ENCODE peak calls at places on chromosome 1, in eight cellular contexts. One of them, this sample, is unnamed.

GRCh38 chr1:64654519-64655341 is 90.1 kb upstream of the RAVER2 start:
- DNase-seq in endothelial cell: no peak
- DNase-seq in ovary: no peak
- DNase-seq in MM.1S: no peak
- DNase-seq in glutamatergic neuron: no peak
- DNase-seq in GM23338: no peak
- DNase-seq in tibial artery: no peak
- DNase-seq in astrocyte: peak; percentile 16
- DNase-seq in this sample: no peak

GRCh38 chr1:201648066-201648910 is 109.4 kb downstream of the NAV1 start:
- DNase-seq in MM.1S: no peak
- DNase-seq in astrocyte: peak; percentile 55
- DNase-seq in tibial artery: peak; percentile 70
- DNase-seq in GM23338: peak; percentile 72
- DNase-seq in endothelial cell: peak; percentile 57
- DNase-seq in glutamatergic neuron: peak; percentile 80
- DNase-seq in ovary: peak; percentile 59
- DNase-seq in this sample: peak; percentile 47

GRCh38 chr1:19643113-19643512 is 998 bp upstream of the NBL1 start:
- DNase-seq in ovary: no peak
- DNase-seq in tibial artery: peak; percentile 79
- DNase-seq in GM23338: no peak
- DNase-seq in MM.1S: no peak
- DNase-seq in endothelial cell: no peak
- DNase-seq in astrocyte: no peak
- DNase-seq in glutamatergic neuron: no peak
- DNase-seq in this sample: no peak

GRCh38 chr1:45488978-45489377 is 2.0 kb downstream of the TESK2 start:
- DNase-seq in tibial artery: no peak
- DNase-seq in ovary: no peak
- DNase-seq in endothelial cell: no peak
- DNase-seq in GM23338: peak; percentile 17
- DNase-seq in MM.1S: no peak
- DNase-seq in glutamatergic neuron: no peak
- DNase-seq in astrocyte: no peak
- DNase-seq in this sample: no peak

GRCh38 chr1:89928506-89928905 is 66.4 kb upstream of the ZNF326 start:
- DNase-seq in GM23338: no peak
- DNase-seq in tibial artery: no peak
- DNase-seq in MM.1S: no peak
- DNase-seq in ovary: no peak
- DNase-seq in glutamatergic neuron: no peak
- DNase-seq in endothelial cell: no peak
- DNase-seq in astrocyte: no peak
- DNase-seq in this sample: no peak

GRCh38 chr1:92211166-92211565 is 6.5 kb upstream of the C1orf146 start:
- DNase-seq in ovary: no peak
- DNase-seq in glutamatergic neuron: no peak
- DNase-seq in tibial artery: no peak
- DNase-seq in endothelial cell: no peak
- DNase-seq in astrocyte: peak; percentile 85
- DNase-seq in GM23338: no peak
- DNase-seq in MM.1S: no peak
- DNase-seq in this sample: no peak

GRCh38 chr1:220928320-220928719 is 49.1 kb downstream of the HLX start:
- DNase-seq in tibial artery: no peak
- DNase-seq in MM.1S: no peak
- DNase-seq in glutamatergic neuron: no peak
- DNase-seq in GM23338: no peak
- DNase-seq in astrocyte: no peak
- DNase-seq in ovary: no peak
- DNase-seq in endothelial cell: no peak
- DNase-seq in this sample: no peak

GRCh38 chr1:24641646-24642151 is 1.4 kb upstream of the SRRM1 start:
- DNase-seq in astrocyte: peak; percentile 18
- DNase-seq in GM23338: peak; percentile 41
- DNase-seq in glutamatergic neuron: peak; percentile 29
- DNase-seq in MM.1S: no peak
- DNase-seq in endothelial cell: peak; percentile 9
- DNase-seq in tibial artery: peak; percentile 74
- DNase-seq in ovary: peak; percentile 67
- DNase-seq in this sample: no peak

GRCh38 chr1:31670583-31670944 is 25.9 kb upstream of the PEF1 start:
- DNase-seq in tibial artery: no peak
- DNase-seq in MM.1S: no peak
- DNase-seq in GM23338: no peak
- DNase-seq in astrocyte: no peak
- DNase-seq in endothelial cell: no peak
- DNase-seq in ovary: no peak
- DNase-seq in glutamatergic neuron: no peak
- DNase-seq in this sample: no peak

GRCh38 chr1:31668303-31668883 is 23.7 kb upstream of the PEF1 start:
- DNase-seq in glutamatergic neuron: peak; percentile 62
- DNase-seq in tibial artery: no peak
- DNase-seq in astrocyte: no peak
- DNase-seq in endothelial cell: no peak
- DNase-seq in GM23338: no peak
- DNase-seq in ovary: no peak
- DNase-seq in MM.1S: no peak
- DNase-seq in this sample: no peak

GRCh38 chr1:31669433-31669785 is 24.7 kb upstream of the PEF1 start:
- DNase-seq in ovary: no peak
- DNase-seq in MM.1S: no peak
- DNase-seq in GM23338: no peak
- DNase-seq in glutamatergic neuron: peak; percentile 71
- DNase-seq in astrocyte: no peak
- DNase-seq in endothelial cell: no peak
- DNase-seq in tibial artery: no peak
- DNase-seq in this sample: no peak

GRCh38 chr1:31671147-31671546 is 26.5 kb upstream of the PEF1 start:
- DNase-seq in astrocyte: no peak
- DNase-seq in ovary: no peak
- DNase-seq in glutamatergic neuron: no peak
- DNase-seq in MM.1S: no peak
- DNase-seq in endothelial cell: no peak
- DNase-seq in tibial artery: no peak
- DNase-seq in GM23338: no peak
- DNase-seq in this sample: no peak

GRCh38 chr1:31669786-31670582 is 25.3 kb upstream of the PEF1 start:
- DNase-seq in tibial artery: peak; percentile 96
- DNase-seq in ovary: peak; percentile 83
- DNase-seq in GM23338: peak; percentile 65
- DNase-seq in endothelial cell: no peak
- DNase-seq in glutamatergic neuron: no peak
- DNase-seq in MM.1S: peak; percentile 32
- DNase-seq in astrocyte: peak; percentile 49
- DNase-seq in this sample: no peak
- TF ChIP-seq CTCF in tibial artery: peak; percentile 14
- TF ChIP-seq CTCF in ovary: no peak
- TF ChIP-seq CTCF in GM23338: peak; percentile 34
- TF ChIP-seq CTCF in endothelial cell: no peak
- TF ChIP-seq CTCF in glutamatergic neuron: no peak
- TF ChIP-seq CTCF in MM.1S: peak; percentile 38
- TF ChIP-seq CTCF in astrocyte: peak; percentile 22
- TF ChIP-seq CTCF in this sample: no peak

GRCh38 chr1:7576946-7577657 is 194.0 kb upstream of the VAMP3 start:
- DNase-seq in astrocyte: no peak
- DNase-seq in GM23338: peak; percentile 44
- DNase-seq in MM.1S: no peak
- DNase-seq in endothelial cell: no peak
- DNase-seq in ovary: peak; percentile 28
- DNase-seq in tibial artery: peak; percentile 57
- DNase-seq in glutamatergic neuron: peak; percentile 3
- DNase-seq in this sample: no peak
- TF ChIP-seq CTCF in astrocyte: peak; percentile 25
- TF ChIP-seq CTCF in GM23338: peak; percentile 60
- TF ChIP-seq CTCF in MM.1S: peak; percentile 11
- TF ChIP-seq CTCF in endothelial cell: no peak
- TF ChIP-seq CTCF in ovary: no peak
- TF ChIP-seq CTCF in tibial artery: peak; percentile 5
- TF ChIP-seq CTCF in glutamatergic neuron: no peak
- TF ChIP-seq CTCF in this sample: peak; percentile 20

GRCh38 chr1:39354572-39354971 is 136.9 kb upstream of the BMP8A start:
- DNase-seq in MM.1S: no peak
- DNase-seq in astrocyte: no peak
- DNase-seq in ovary: no peak
- DNase-seq in glutamatergic neuron: no peak
- DNase-seq in GM23338: no peak
- DNase-seq in tibial artery: no peak
- DNase-seq in endothelial cell: no peak
- DNase-seq in this sample: no peak
- TF ChIP-seq CTCF in MM.1S: no peak
- TF ChIP-seq CTCF in astrocyte: no peak
- TF ChIP-seq CTCF in ovary: no peak
- TF ChIP-seq CTCF in glutamatergic neuron: no peak
- TF ChIP-seq CTCF in GM23338: peak; percentile 10
- TF ChIP-seq CTCF in tibial artery: no peak
- TF ChIP-seq CTCF in endothelial cell: no peak
- TF ChIP-seq CTCF in this sample: no peak

DNA sequence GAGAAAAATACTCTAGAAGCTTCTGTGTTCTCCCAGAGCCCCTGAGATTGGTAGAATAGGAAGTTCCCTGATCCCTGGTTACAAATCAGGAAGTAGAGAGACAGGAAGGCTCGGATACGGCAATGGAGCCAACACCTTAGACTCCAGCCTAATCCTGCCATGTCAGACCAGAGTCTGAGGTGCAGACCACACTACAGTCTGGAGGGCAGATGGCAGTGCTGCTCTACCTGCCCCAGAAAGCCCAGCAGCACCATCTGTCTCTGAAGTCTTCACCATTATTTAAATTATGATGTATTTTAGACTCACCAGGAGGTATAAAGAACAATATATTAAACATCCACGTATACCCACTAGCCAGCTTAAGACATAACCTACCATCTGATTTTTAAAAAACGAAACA is 93.0 kb downstream of the MTR start:
- DNase-seq in glutamatergic neuron: no peak
- DNase-seq in ovary: no peak
- DNase-seq in MM.1S: no peak
- DNase-seq in GM23338: no peak
- DNase-seq in astrocyte: no peak
- DNase-seq in endothelial cell: no peak
- DNase-seq in tibial artery: no peak
- DNase-seq in this sample: no peak
- TF ChIP-seq CTCF in glutamatergic neuron: no peak
- TF ChIP-seq CTCF in ovary: no peak
- TF ChIP-seq CTCF in MM.1S: no peak
- TF ChIP-seq CTCF in GM23338: peak; percentile 36
- TF ChIP-seq CTCF in astrocyte: no peak
- TF ChIP-seq CTCF in endothelial cell: no peak
- TF ChIP-seq CTCF in tibial artery: no peak
- TF ChIP-seq CTCF in this sample: no peak

DNA sequence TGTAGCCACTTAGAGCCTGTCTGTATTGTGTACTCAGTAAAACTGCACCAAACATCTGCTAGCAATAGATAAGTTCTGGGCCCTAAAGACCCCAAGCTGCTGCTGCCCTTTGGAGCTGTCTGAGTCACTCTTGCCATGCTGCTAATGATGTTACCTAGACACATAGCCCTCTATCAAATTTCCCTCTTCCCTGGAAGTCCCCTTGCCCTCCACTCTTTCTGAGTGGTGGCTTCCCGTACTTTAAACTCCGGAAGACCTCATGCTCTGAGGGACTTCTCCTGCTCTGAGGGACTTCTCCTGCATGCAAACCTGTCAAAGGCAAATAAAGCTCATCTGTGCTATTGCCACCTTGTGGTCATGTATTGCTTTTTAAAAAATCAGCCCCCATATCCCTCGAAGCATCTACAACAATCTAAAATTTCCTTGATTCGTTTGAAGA is 34.0 kb downstream of the FH start:
- DNase-seq in MM.1S: peak; percentile 19
- DNase-seq in ovary: no peak
- DNase-seq in endothelial cell: no peak
- DNase-seq in tibial artery: no peak
- DNase-seq in glutamatergic neuron: no peak
- DNase-seq in GM23338: peak; percentile 59
- DNase-seq in astrocyte: no peak
- DNase-seq in this sample: no peak
- TF ChIP-seq CTCF in MM.1S: peak; percentile 62
- TF ChIP-seq CTCF in ovary: no peak
- TF ChIP-seq CTCF in endothelial cell: peak; percentile 42
- TF ChIP-seq CTCF in tibial artery: no peak
- TF ChIP-seq CTCF in glutamatergic neuron: peak; percentile 47
- TF ChIP-seq CTCF in GM23338: peak; percentile 65
- TF ChIP-seq CTCF in astrocyte: peak; percentile 57
- TF ChIP-seq CTCF in this sample: peak; percentile 60

GRCh38 chr1:239386453-239387303 is at the start of gene CHRM3:
- DNase-seq in endothelial cell: peak; percentile 79
- DNase-seq in GM23338: peak; percentile 81
- DNase-seq in MM.1S: peak; percentile 82
- DNase-seq in tibial artery: peak; percentile 65
- DNase-seq in ovary: peak; percentile 58
- DNase-seq in glutamatergic neuron: peak; percentile 72
- DNase-seq in astrocyte: peak; percentile 64
- DNase-seq in this sample: peak; percentile 45
- TF ChIP-seq CTCF in endothelial cell: no peak
- TF ChIP-seq CTCF in GM23338: peak; percentile 55
- TF ChIP-seq CTCF in MM.1S: peak; percentile 31
- TF ChIP-seq CTCF in tibial artery: no peak
- TF ChIP-seq CTCF in ovary: peak; percentile 50
- TF ChIP-seq CTCF in glutamatergic neuron: no peak
- TF ChIP-seq CTCF in astrocyte: no peak
- TF ChIP-seq CTCF in this sample: peak; percentile 32

DNA sequence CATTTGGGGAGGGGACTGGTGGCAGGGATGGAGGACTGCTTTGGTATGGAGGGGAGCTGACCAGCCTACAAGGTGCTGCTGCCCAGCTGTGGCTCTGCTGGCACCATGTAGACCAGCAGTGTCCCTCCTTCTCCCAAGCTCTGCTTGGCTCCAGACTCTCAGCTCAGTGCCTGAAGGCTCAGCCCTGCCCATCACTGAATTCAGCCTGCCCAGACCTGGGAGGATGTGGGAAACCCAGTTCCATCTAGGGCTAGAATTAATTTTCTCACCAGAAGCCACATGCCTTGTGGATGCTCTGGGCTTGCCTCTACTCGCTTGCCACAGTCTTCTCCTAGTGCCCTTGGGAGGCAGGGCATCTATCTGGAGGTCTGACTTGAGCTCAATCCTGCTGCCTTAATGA is 195.0 kb upstream of the EDN2 start:
- DNase-seq in MM.1S: no peak
- DNase-seq in ovary: no peak
- DNase-seq in tibial artery: no peak
- DNase-seq in GM23338: no peak
- DNase-seq in glutamatergic neuron: no peak
- DNase-seq in endothelial cell: no peak
- DNase-seq in astrocyte: no peak
- DNase-seq in this sample: no peak
- TF ChIP-seq CTCF in MM.1S: no peak
- TF ChIP-seq CTCF in ovary: no peak
- TF ChIP-seq CTCF in tibial artery: no peak
- TF ChIP-seq CTCF in GM23338: no peak
- TF ChIP-seq CTCF in glutamatergic neuron: no peak
- TF ChIP-seq CTCF in endothelial cell: no peak
- TF ChIP-seq CTCF in astrocyte: no peak
- TF ChIP-seq CTCF in this sample: no peak

This sample was measured in neural crest cell.